ENCODE peak calls at places on chromosomes 7 and 10, in four cellular contexts. M, A, H and Z are unnamed samples.

GRCh38 chr10:72261323-72262018 is 12.3 kb upstream of the DDIT4 start:
- DNase-seq in M (no peak), A (no peak), H (no peak), Z (no peak)

GRCh38 chr10:30662809-30663208 is 33.3 kb upstream of the LYZL2 start:
- DNase-seq in M (no peak), A (no peak), H (no peak), Z (no peak)

GRCh38 chr10:124292911-124293640 is 125.6 kb downstream of the OAT start:
- DNase-seq in M (no peak), A (no peak), H (no peak), Z (no peak)

GRCh38 chr7:147048864-147049263 is 932.3 kb downstream of the CNTNAP2 start:
- DNase-seq in M (no peak), A (no peak), H (no peak), Z (no peak)

GRCh38 chr10:121216721-121217181 is 365.6 kb downstream of the WDR11 start:
- DNase-seq in M (no peak), A (peak; percentile 71), H (no peak), Z (no peak)

GRCh38 chr7:43300121-43300520 is 187.7 kb downstream of the HECW1 start:
- DNase-seq in M (no peak), A (no peak), H (no peak), Z (no peak)

GRCh38 chr7:33195264-33195663 is 65.9 kb downstream of the BBS9 start:
- DNase-seq in M (no peak), A (no peak), H (no peak), Z (no peak)

GRCh38 chr7:94043299-94043698 is 39.1 kb upstream of the BET1 start:
- DNase-seq in M (no peak), A (no peak), H (no peak), Z (no peak)

GRCh38 chr7:112550468-112551060 is 69.8 kb downstream of the LSMEM1 start:
- DNase-seq in M (no peak), A (no peak), H (peak; percentile 39), Z (no peak)

GRCh38 chr7:716212-716611 is 10.3 kb upstream of the DNAAF5 start:
- DNase-seq in M (peak; percentile 6), A (peak; percentile 17), H (no peak), Z (no peak)

GRCh38 chr10:14271621-14272020 is 59.1 kb downstream of the FRMD4A start:
- DNase-seq in M (no peak), A (no peak), H (no peak), Z (no peak)

GRCh38 chr7:134458806-134459698 is at the start of gene AKR1B1:
- DNase-seq in M (peak; percentile 92), A (peak; percentile 94), H (peak; percentile 92), Z (peak; percentile 89)

GRCh38 chr7:64581929-64582894 is 19.3 kb upstream of the ZNF680 start:
- DNase-seq in M (no peak), A (no peak), H (no peak), Z (no peak)

GRCh38 chr10:62323751-62324150 is 50.4 kb upstream of the ZNF365 start:
- DNase-seq in M (no peak), A (no peak), H (no peak), Z (no peak)

GRCh38 chr10:5547934-5548660 is 23.3 kb downstream of the CALML3 start:
- DNase-seq in M (peak; percentile 32), A (peak; percentile 70), H (no peak), Z (no peak)

GRCh38 chr10:12705943-12706342 is 295.6 kb downstream of the CCDC3 start:
- DNase-seq in M (no peak), A (no peak), H (no peak), Z (no peak)

GRCh38 chr7:133602291-133602690 is 349.4 kb downstream of the EXOC4 start:
- DNase-seq in M (no peak), A (no peak), H (no peak), Z (no peak)

GRCh38 chr10:44385726-44386438 is 985 bp upstream of the CXCL12 start:
- DNase-seq in M (peak; percentile 46), A (peak; percentile 68), H (peak; percentile 21), Z (peak; percentile 36)

GRCh38 chr10:44384601-44385422 is at the start of gene CXCL12:
- DNase-seq in M (peak; percentile 66), A (peak; percentile 65), H (peak; percentile 59), Z (peak; percentile 51)

GRCh38 chr10:44386546-44387052 is 1.7 kb upstream of the CXCL12 start:
- DNase-seq in M (peak; percentile 84), A (peak; percentile 77), H (peak; percentile 51), Z (peak; percentile 78)

GRCh38 chr10:44383749-44384600 is 922 bp downstream of the CXCL12 start:
- DNase-seq in M (peak; percentile 53), A (peak; percentile 71), H (peak; percentile 32), Z (peak; percentile 30)

DNA sequence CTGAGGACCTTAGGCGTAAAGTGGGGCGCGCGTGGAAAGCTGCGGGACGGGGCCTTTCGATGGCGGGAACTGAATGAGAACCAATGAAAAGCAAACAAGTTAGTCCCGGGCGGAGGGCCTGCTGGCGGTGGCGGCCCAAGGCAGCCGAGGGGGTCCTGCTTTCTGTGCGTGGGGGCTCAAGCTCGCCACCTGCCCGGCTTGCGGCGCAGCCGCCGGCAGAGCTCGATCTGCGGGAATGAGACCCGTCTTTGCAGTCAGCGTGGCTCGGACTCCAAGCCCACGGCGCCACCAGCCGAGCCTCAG is 477 bp upstream of the CXCL12 start:
- DNase-seq in M (no peak), A (no peak), H (no peak), Z (no peak)
- H3K27ac ChIP-seq in M (no peak overlapping the region), A (peak overlapping the region; percentile 66), H (peak overlapping the region; percentile 71), Z (peak overlapping the region; percentile 85)

GRCh38 chr10:6738464-6738824 is 158.4 kb upstream of the PRKCQ start:
- DNase-seq in M (no peak), A (no peak), H (no peak), Z (no peak)

GRCh38 chr10:6737080-6737641 is 157.1 kb upstream of the PRKCQ start:
- DNase-seq in M (no peak), A (no peak), H (peak; percentile 38), Z (no peak)

GRCh38 chr10:6734286-6734685 is 154.2 kb upstream of the PRKCQ start:
- DNase-seq in M (no peak), A (no peak), H (no peak), Z (no peak)

GRCh38 chr10:6739530-6740174 is 159.6 kb upstream of the PRKCQ start:
- DNase-seq in M (no peak), A (no peak), H (no peak), Z (no peak)

DNA sequence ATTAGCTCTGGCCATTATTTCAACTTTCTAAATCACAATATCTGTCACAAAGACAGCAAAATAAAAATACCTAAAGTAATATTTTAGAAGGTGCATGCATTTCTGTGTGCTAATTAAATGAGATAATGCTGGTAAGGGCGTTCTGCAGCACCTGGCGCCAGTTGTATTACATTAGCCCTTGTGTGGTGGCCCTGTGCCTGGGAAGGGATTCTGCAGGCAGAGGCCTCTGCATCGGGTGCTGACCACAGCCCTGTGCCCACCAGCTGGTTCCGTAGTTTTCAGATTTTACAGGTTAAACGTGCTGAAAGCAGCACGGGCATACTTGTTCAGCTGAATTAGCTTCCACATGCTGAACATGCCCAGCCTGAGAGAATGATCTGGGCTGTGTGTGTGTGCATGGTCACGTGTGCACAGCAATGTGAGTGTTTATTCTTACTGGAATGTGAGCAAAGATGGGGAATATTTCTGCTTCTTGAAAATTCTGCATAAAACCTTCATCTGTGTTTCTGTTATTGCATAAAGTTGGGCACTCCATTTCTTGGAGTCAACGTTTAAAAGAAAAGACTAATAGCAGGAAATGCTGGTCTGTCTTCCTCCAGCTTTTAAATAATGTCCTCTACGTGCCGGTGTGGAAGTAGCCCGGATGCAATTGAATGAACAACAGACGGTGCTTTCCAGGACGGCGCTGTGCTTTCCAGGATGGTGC is 157.8 kb upstream of the PRKCQ start:
- DNase-seq in M (no peak), A (no peak), H (no peak), Z (no peak)
- H3K27ac ChIP-seq in M (no peak overlapping the region), A (no peak overlapping the region), H (no peak overlapping the region), Z (no peak overlapping the region)

GRCh38 chr10:26801831-26802230 is 58.9 kb downstream of the ABI1 start:
- DNase-seq in M (no peak), A (no peak), H (no peak), Z (no peak)

GRCh38 chr10:26802527-26802926 is 58.2 kb downstream of the ABI1 start:
- DNase-seq in M (no peak), A (no peak), H (no peak), Z (no peak)

GRCh38 chr10:26799342-26799741 is 61.4 kb downstream of the ABI1 start:
- DNase-seq in M (no peak), A (no peak), H (peak; percentile 12), Z (no peak)

GRCh38 chr10:26801274-26801673 is 59.5 kb downstream of the ABI1 start:
- DNase-seq in M (no peak), A (no peak), H (no peak), Z (no peak)

DNA sequence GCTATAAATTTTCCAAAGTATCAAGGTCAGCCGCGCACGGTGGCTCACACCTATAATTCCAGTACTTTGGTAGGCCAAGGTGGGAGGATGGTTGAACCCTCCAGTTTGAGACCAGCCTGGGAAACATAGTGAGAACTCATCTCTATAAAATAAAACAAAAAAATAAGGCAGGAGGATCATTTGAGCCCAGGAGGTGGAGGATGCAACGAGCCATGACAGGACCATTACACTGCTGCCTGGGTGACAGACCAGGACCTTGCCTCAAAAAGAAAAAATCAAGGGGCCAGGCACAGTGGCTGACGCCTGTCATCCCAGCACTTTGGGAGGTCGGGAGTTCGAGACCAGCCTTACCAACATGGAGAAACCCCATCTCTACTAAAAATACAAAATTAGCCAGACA is 60.3 kb downstream of the ABI1 start:
- DNase-seq in M (no peak), A (no peak), H (no peak), Z (no peak)
- H3K27ac ChIP-seq in M (no peak overlapping the region), A (no peak overlapping the region), H (no peak overlapping the region), Z (no peak overlapping the region)

DNA sequence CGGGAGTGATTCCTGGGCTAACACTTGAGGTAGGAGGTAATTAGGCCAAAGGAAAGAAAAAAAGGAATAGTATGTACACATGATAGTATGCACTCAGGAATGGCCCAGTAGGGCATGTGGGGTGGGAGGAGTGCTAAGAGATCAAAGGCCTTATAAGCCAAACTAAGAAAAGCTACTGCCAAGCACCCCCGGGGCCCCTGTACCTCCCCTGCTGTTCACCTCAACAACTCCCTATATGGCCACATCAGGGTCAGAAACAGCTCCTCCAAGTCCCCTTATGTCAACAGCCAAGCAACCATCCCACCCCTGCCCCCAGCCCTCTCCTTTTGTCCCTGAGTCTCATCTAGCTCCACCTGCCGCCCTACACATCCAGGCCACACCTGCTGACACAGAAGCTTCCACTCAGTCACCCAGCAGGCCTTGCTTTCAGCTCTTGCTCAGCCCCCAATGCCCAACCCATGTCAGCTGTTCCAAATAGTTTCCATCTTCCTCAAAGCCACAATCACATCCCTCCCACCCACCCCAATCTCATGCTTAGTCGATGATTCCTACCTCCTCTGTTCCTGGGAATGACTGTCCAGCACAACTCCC is 80.2 kb downstream of the SORBS1 start:
- DNase-seq in M (no peak), A (no peak), H (no peak), Z (no peak)
- H3K27ac ChIP-seq in M (no peak overlapping the region), A (peak overlapping the region; percentile 91), H (peak overlapping the region; percentile 74), Z (peak overlapping the region; percentile 85)